ENCODE peak calls at places on chromosomes 4 and X, in seven cellular contexts. J is progenitor cell of endocrine pancreas, R is upper lobe of left lung, O is RWPE1, P is foreskin keratinocyte, X is LNCaP clone FGC, Q is psoas muscle. D is an unnamed sample.
A peak's percentile ranks its signal among the peaks of the same experiment; 100 is the strongest.

GRCh38 chrX:154512879-154513553 is 3.0 kb downstream of the FAM3A start:
- DNase-seq in R (no peak), P (no peak), Q (no peak), J (no peak), X (no peak), O (no peak), D (no peak)

GRCh38 chr4:163959932-163960331 is 465.4 kb downstream of the TMA16 start:
- DNase-seq in Q (no peak), R (no peak), O (no peak), X (no peak), P (no peak), J (no peak), D (no peak)

GRCh38 chrX:152313529-152314302 is 137.4 kb downstream of the GABRA3 start:
- DNase-seq in J (no peak), P (no peak), X (no peak), O (no peak), Q (no peak), R (no peak), D (no peak)

GRCh38 chr4:118967393-118967792 is 78.7 kb downstream of the SYNPO2 start:
- DNase-seq in X (no peak), J (no peak), R (no peak), P (no peak), Q (no peak), O (no peak), D (no peak)

GRCh38 chr4:96993528-96993927 is 1149.7 kb downstream of the STPG2 start:
- DNase-seq in P (no peak), O (no peak), J (no peak), Q (no peak), R (no peak), X (no peak), D (no peak)

GRCh38 chr4:99467908-99468307 is 32.8 kb upstream of the ADH7 start:
- DNase-seq in R (no peak), J (no peak), Q (no peak), P (no peak), O (no peak), X (no peak), D (no peak)

GRCh38 chr4:54495091-54495490 is 162.7 kb upstream of the KIT start:
- DNase-seq in X (no peak), Q (no peak), O (no peak), R (no peak), P (peak; percentile 66), J (no peak), D (no peak)

GRCh38 chr4:15725608-15726007 is 22.7 kb downstream of the BST1 start:
- DNase-seq in R (no peak), O (no peak), J (no peak), X (no peak), P (no peak), Q (no peak), D (no peak)

GRCh38 chrX:41722816-41723215 is 1.2 kb upstream of the GPR82 start:
- DNase-seq in X (no peak), P (no peak), J (no peak), Q (no peak), R (no peak), O (no peak), D (no peak)

GRCh38 chr4:95548738-95549245 is at the start of gene UNC5C:
- DNase-seq in O (no peak), P (no peak), J (peak; percentile 63), Q (peak; percentile 60), R (peak; percentile 29), X (no peak), D (no peak)

GRCh38 chr4:56530269-56531148 is 24.9 kb downstream of the ARL9 start:
- DNase-seq in R (peak; percentile 89), X (no peak), O (peak; percentile 91), J (peak; percentile 62), P (peak; percentile 34), Q (peak; percentile 88), D (peak; percentile 91)

GRCh38 chrX:111103246-111103645 is 7.3 kb downstream of the PAK3 start:
- DNase-seq in P (no peak), J (no peak), O (no peak), R (no peak), X (no peak), Q (no peak), D (no peak)

GRCh38 chr4:105894570-105895323 is 524 bp upstream of the NPNT start:
- DNase-seq in R (peak; percentile 53), O (peak; percentile 21), Q (no peak), J (no peak), X (no peak), P (no peak), D (no peak)

GRCh38 chrX:133781174-133781573 is 204.2 kb downstream of the GPC3 start:
- DNase-seq in Q (no peak), J (no peak), X (no peak), R (no peak), P (no peak), O (no peak), D (no peak)

GRCh38 chrX:133776072-133776471 is 209.3 kb downstream of the GPC3 start:
- DNase-seq in J (no peak), O (peak; percentile 0), P (no peak), X (no peak), Q (no peak), R (peak; percentile 24), D (no peak)
- TF ChIP-seq CTCF in J (peak; percentile 75), O (no peak), P (peak; percentile 52), X (peak; percentile 38), Q (peak; percentile 25), R (no peak), D (peak; percentile 66)

GRCh38 chrX:34578237-34578636 is 78.8 kb downstream of the TMEM47 start:
- DNase-seq in P (no peak), R (no peak), J (no peak), X (peak; percentile 14), Q (no peak), O (no peak), D (no peak)
- TF ChIP-seq CTCF in P (peak; percentile 41), R (no peak), J (peak; percentile 71), X (peak; percentile 45), Q (peak; percentile 45), O (no peak), D (peak; percentile 66)

GRCh38 chrX:27354021-27354420 is 109.1 kb downstream of the PPP4R3C start:
- DNase-seq in J (no peak), R (no peak), X (no peak), Q (no peak), P (no peak), O (no peak), D (no peak)
- TF ChIP-seq CTCF in J (no peak), R (no peak), X (no peak), Q (no peak), P (no peak), O (no peak), D (no peak)

GRCh38 chr4:64780664-64781063 is 371.4 kb upstream of the TECRL start:
- DNase-seq in J (no peak), R (no peak), X (no peak), O (no peak), Q (no peak), P (no peak), D (no peak)

GRCh38 chr4:64777286-64777685 is 368.0 kb upstream of the TECRL start:
- DNase-seq in Q (no peak), O (no peak), P (no peak), R (no peak), X (no peak), J (no peak), D (no peak)

GRCh38 chr4:64784125-64784524 is 374.9 kb upstream of the TECRL start:
- DNase-seq in O (no peak), P (peak; percentile 34), J (no peak), Q (no peak), X (no peak), R (no peak), D (no peak)

GRCh38 chr4:64776820-64777219 is 367.6 kb upstream of the TECRL start:
- DNase-seq in P (no peak), O (no peak), Q (no peak), J (no peak), X (no peak), R (no peak), D (no peak)

GRCh38 chr4:64781737-64782326 is 372.6 kb upstream of the TECRL start:
- DNase-seq in X (peak; percentile 21), R (no peak), Q (no peak), O (peak; percentile 10), P (no peak), J (no peak), D (no peak)
- TF ChIP-seq CTCF in X (peak; percentile 67), R (peak; percentile 38), Q (peak; percentile 40), O (peak; percentile 79), P (peak; percentile 77), J (peak; percentile 92), D (peak; percentile 81)

DNA sequence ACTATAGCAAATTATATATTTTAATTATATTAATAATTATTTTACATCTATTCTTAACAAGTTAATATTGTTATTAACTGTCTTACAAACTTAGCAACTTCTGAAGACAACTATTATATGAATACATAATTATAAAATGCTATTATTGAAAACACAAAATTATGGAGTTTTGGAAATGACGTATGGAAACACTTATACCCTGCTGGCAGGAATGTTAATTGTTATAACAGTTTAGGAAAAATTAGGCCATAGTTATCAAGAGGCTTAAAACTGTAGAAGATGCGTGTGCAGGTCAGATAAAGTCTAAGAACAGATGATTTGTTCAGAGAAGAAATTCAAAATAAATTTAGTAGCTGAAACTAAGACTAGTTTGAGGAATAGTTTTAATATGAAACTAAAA is 211.7 kb downstream of the FAT4 start:
- DNase-seq in R (no peak), X (no peak), O (no peak), Q (no peak), P (no peak), J (no peak), D (no peak)
- TF ChIP-seq CTCF in R (no peak), X (no peak), O (no peak), Q (peak; percentile 11), P (peak; percentile 41), J (peak; percentile 37), D (peak; percentile 31)

DNA sequence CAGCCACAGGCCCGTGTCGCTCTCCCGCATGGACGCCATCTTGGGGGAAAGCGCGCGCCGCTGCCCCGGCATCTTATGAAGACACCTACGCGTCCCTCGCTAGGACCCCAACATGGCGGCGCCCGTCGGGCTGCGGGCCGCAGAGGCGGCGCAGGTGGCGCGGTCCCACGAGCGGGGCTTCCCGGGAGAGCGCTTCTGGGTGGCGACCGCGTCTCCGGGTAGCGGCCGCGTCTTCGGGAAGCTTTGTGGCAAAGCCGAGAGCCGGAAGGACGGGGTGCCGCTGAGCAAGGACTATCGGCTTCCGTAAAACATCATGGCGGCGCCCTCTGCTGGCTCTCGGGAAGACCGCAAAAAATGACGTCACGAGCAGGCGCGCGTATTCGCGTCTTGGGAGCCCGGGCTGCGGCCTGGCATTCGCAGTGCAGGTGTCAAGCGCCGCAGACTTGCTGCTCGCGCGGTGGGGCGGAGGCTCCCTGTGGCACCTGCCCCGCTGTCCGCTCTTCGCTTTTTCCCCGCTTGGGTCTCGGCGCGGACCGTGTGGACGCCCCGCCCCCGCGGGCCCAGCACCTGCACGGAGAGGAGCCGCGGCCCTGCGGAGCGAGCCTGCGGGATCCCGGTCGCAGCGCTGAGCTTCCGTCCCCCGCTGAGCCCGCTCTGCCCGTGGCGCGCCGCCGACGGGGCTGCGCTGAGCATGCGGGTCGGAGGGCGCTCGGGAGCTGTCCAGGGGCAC is at the start of gene NELFA:
- DNase-seq in X (peak; percentile 93), P (peak; percentile 77), R (peak; percentile 97), J (peak; percentile 90), Q (peak; percentile 93), O (peak; percentile 86), D (peak; percentile 97)
- TF ChIP-seq CTCF in X (no peak), P (no peak), R (peak; percentile 20), J (peak; percentile 73), Q (no peak), O (no peak), D (peak; percentile 58)